ENCODE peak calls at places on chromosome 12, in seven cellular contexts. One of them, this sample, is unnamed.

GRCh38 chr12:124902916-124903315 is 11.5 kb downstream of the UBC start:
- DNase-seq in esophagus squamous epithelium: no peak
- DNase-seq in A549: no peak
- DNase-seq in right lobe of liver: no peak
- DNase-seq in ovary: no peak
- DNase-seq in stomach: no peak
- DNase-seq in transverse colon: no peak
- DNase-seq in this sample: no peak

GRCh38 chr12:107622005-107622404 is 63.6 kb upstream of the PWP1 start:
- DNase-seq in transverse colon: no peak
- DNase-seq in right lobe of liver: no peak
- DNase-seq in ovary: no peak
- DNase-seq in esophagus squamous epithelium: no peak
- DNase-seq in stomach: no peak
- DNase-seq in A549: no peak
- DNase-seq in this sample: no peak

GRCh38 chr12:89464974-89465592 is 59.5 kb downstream of the GALNT4 start:
- DNase-seq in A549: no peak
- DNase-seq in right lobe of liver: no peak
- DNase-seq in esophagus squamous epithelium: no peak
- DNase-seq in ovary: no peak
- DNase-seq in stomach: no peak
- DNase-seq in transverse colon: no peak
- DNase-seq in this sample: no peak

GRCh38 chr12:124938066-124938465 is 23.6 kb upstream of the UBC start:
- DNase-seq in esophagus squamous epithelium: no peak
- DNase-seq in transverse colon: no peak
- DNase-seq in A549: no peak
- DNase-seq in stomach: no peak
- DNase-seq in right lobe of liver: no peak
- DNase-seq in ovary: no peak
- DNase-seq in this sample: no peak

GRCh38 chr12:53645191-53645590 is 19.0 kb upstream of the ATF7 start:
- DNase-seq in esophagus squamous epithelium: no peak
- DNase-seq in ovary: no peak
- DNase-seq in A549: no peak
- DNase-seq in right lobe of liver: no peak
- DNase-seq in transverse colon: no peak
- DNase-seq in stomach: no peak
- DNase-seq in this sample: no peak

GRCh38 chr12:123078114-123078465 is 72.8 kb downstream of the PITPNM2 start:
- DNase-seq in esophagus squamous epithelium: no peak
- DNase-seq in ovary: no peak
- DNase-seq in stomach: no peak
- DNase-seq in right lobe of liver: no peak
- DNase-seq in transverse colon: no peak
- DNase-seq in A549: no peak
- DNase-seq in this sample: no peak

GRCh38 chr12:54598966-54599365 is 10.5 kb upstream of the PPP1R1A start:
- DNase-seq in esophagus squamous epithelium: no peak
- DNase-seq in stomach: no peak
- DNase-seq in transverse colon: no peak
- DNase-seq in ovary: no peak
- DNase-seq in A549: no peak
- DNase-seq in right lobe of liver: no peak
- DNase-seq in this sample: peak; percentile 29

GRCh38 chr12:19021646-19022045 is 107.9 kb upstream of the PLEKHA5 start:
- DNase-seq in A549: no peak
- DNase-seq in ovary: no peak
- DNase-seq in transverse colon: no peak
- DNase-seq in stomach: no peak
- DNase-seq in esophagus squamous epithelium: no peak
- DNase-seq in right lobe of liver: no peak
- DNase-seq in this sample: no peak

GRCh38 chr12:86683568-86683991 is 427.4 kb upstream of the MGAT4C start:
- DNase-seq in transverse colon: no peak
- DNase-seq in right lobe of liver: no peak
- DNase-seq in A549: no peak
- DNase-seq in ovary: no peak
- DNase-seq in esophagus squamous epithelium: no peak
- DNase-seq in stomach: no peak
- DNase-seq in this sample: no peak

GRCh38 chr12:67811437-67812361 is 163.2 kb downstream of the DYRK2 start:
- DNase-seq in right lobe of liver: no peak
- DNase-seq in stomach: no peak
- DNase-seq in ovary: no peak
- DNase-seq in transverse colon: no peak
- DNase-seq in A549: no peak
- DNase-seq in esophagus squamous epithelium: no peak
- DNase-seq in this sample: no peak

GRCh38 chr12:76183459-76184186 is 99.1 kb upstream of the NAP1L1 start:
- DNase-seq in transverse colon: no peak
- DNase-seq in A549: peak; percentile 64
- DNase-seq in esophagus squamous epithelium: no peak
- DNase-seq in stomach: no peak
- DNase-seq in right lobe of liver: no peak
- DNase-seq in ovary: no peak
- DNase-seq in this sample: no peak

GRCh38 chr12:115898670-115899069 is 378.8 kb downstream of the MED13L start:
- DNase-seq in right lobe of liver: no peak
- DNase-seq in esophagus squamous epithelium: no peak
- DNase-seq in stomach: no peak
- DNase-seq in ovary: no peak
- DNase-seq in transverse colon: no peak
- DNase-seq in A549: no peak
- DNase-seq in this sample: no peak

GRCh38 chr12:1949771-1950470 is 31.5 kb upstream of the CACNA2D4 start:
- DNase-seq in A549: no peak
- DNase-seq in stomach: no peak
- DNase-seq in right lobe of liver: no peak
- DNase-seq in ovary: no peak
- DNase-seq in transverse colon: no peak
- DNase-seq in esophagus squamous epithelium: no peak
- DNase-seq in this sample: no peak

GRCh38 chr12:19192709-19193108 is 63.2 kb downstream of the PLEKHA5 start:
- DNase-seq in esophagus squamous epithelium: no peak
- DNase-seq in ovary: no peak
- DNase-seq in A549: no peak
- DNase-seq in stomach: no peak
- DNase-seq in right lobe of liver: peak; percentile 48
- DNase-seq in transverse colon: no peak
- DNase-seq in this sample: no peak

GRCh38 chr12:43282106-43282505 is 269.9 kb downstream of the ADAMTS20 start:
- DNase-seq in esophagus squamous epithelium: no peak
- DNase-seq in ovary: no peak
- DNase-seq in stomach: no peak
- DNase-seq in transverse colon: no peak
- DNase-seq in A549: no peak
- DNase-seq in right lobe of liver: no peak
- DNase-seq in this sample: no peak

GRCh38 chr12:65765436-65765813 is 58.9 kb upstream of the HMGA2 start:
- DNase-seq in ovary: no peak
- DNase-seq in esophagus squamous epithelium: no peak
- DNase-seq in stomach: no peak
- DNase-seq in A549: no peak
- DNase-seq in right lobe of liver: no peak
- DNase-seq in transverse colon: no peak
- DNase-seq in this sample: no peak

GRCh38 chr12:59833408-59833807 is 237.6 kb downstream of the SLC16A7 start:
- DNase-seq in esophagus squamous epithelium: no peak
- DNase-seq in A549: no peak
- DNase-seq in ovary: no peak
- DNase-seq in transverse colon: no peak
- DNase-seq in right lobe of liver: no peak
- DNase-seq in stomach: no peak
- DNase-seq in this sample: no peak

GRCh38 chr12:124107299-124107698 is 134.3 kb downstream of the ZNF664 start:
- DNase-seq in right lobe of liver: no peak
- DNase-seq in A549: no peak
- DNase-seq in transverse colon: no peak
- DNase-seq in stomach: no peak
- DNase-seq in esophagus squamous epithelium: no peak
- DNase-seq in ovary: no peak
- DNase-seq in this sample: no peak

GRCh38 chr12:11650697-11651281 is 1.3 kb downstream of the ETV6 start:
- DNase-seq in A549: peak; percentile 7
- DNase-seq in transverse colon: peak; percentile 15
- DNase-seq in esophagus squamous epithelium: no peak
- DNase-seq in stomach: no peak
- DNase-seq in ovary: no peak
- DNase-seq in right lobe of liver: no peak
- DNase-seq in this sample: no peak

GRCh38 chr12:91538418-91538817 is 355.8 kb upstream of the DCN start:
- DNase-seq in A549: no peak
- DNase-seq in esophagus squamous epithelium: no peak
- DNase-seq in stomach: no peak
- DNase-seq in ovary: no peak
- DNase-seq in right lobe of liver: no peak
- DNase-seq in transverse colon: no peak
- DNase-seq in this sample: no peak

GRCh38 chr12:45242180-45242579 is 26.3 kb downstream of the ANO6 start:
- DNase-seq in ovary: no peak
- DNase-seq in esophagus squamous epithelium: no peak
- DNase-seq in stomach: no peak
- DNase-seq in right lobe of liver: no peak
- DNase-seq in A549: no peak
- DNase-seq in transverse colon: no peak
- DNase-seq in this sample: no peak

GRCh38 chr12:43329381-43329780 is 222.6 kb downstream of the ADAMTS20 start:
- DNase-seq in ovary: no peak
- DNase-seq in transverse colon: no peak
- DNase-seq in esophagus squamous epithelium: no peak
- DNase-seq in A549: no peak
- DNase-seq in right lobe of liver: no peak
- DNase-seq in stomach: no peak
- DNase-seq in this sample: no peak

DNA sequence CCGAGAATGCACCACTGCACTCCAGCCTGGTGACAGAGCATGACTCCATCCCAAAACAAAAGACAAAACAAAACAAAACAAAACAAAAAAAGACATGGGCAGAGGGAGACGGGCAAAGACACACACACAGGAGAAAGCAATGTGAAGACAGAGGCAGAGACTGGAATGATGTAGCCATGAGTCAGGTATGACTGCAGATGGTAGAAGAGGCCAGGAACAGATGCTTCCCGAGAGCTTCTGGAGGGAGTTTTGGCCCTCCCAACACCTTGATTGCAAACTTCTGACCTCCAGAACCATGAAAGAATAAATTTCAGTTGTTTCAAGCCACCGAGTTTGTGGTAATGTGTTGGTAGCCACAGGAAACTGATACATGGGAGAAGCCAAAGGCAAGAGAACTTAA is 27.1 kb downstream of the VWF start:
- DNase-seq in transverse colon: no peak
- DNase-seq in ovary: no peak
- DNase-seq in right lobe of liver: no peak
- DNase-seq in A549: no peak
- DNase-seq in esophagus squamous epithelium: no peak
- DNase-seq in stomach: no peak
- DNase-seq in this sample: no peak
- TF ChIP-seq POLR2A in transverse colon: no peak
- TF ChIP-seq POLR2A in ovary: no peak
- TF ChIP-seq POLR2A in right lobe of liver: no peak
- TF ChIP-seq POLR2A in A549: no peak
- TF ChIP-seq POLR2A in esophagus squamous epithelium: no peak
- TF ChIP-seq POLR2A in stomach: no peak
- TF ChIP-seq POLR2A in this sample: no peak

GRCh38 chr12:27705263-27705662 is 5.4 kb upstream of the MRPS35 start:
- DNase-seq in esophagus squamous epithelium: no peak
- DNase-seq in stomach: no peak
- DNase-seq in A549: no peak
- DNase-seq in ovary: no peak
- DNase-seq in right lobe of liver: no peak
- DNase-seq in transverse colon: no peak
- DNase-seq in this sample: no peak
- TF ChIP-seq CTCF in esophagus squamous epithelium: no peak
- TF ChIP-seq CTCF in stomach: no peak
- TF ChIP-seq CTCF in A549: no peak
- TF ChIP-seq CTCF in ovary: no peak
- TF ChIP-seq CTCF in right lobe of liver: no peak
- TF ChIP-seq CTCF in transverse colon: no peak
- TF ChIP-seq CTCF in this sample: no peak

DNA sequence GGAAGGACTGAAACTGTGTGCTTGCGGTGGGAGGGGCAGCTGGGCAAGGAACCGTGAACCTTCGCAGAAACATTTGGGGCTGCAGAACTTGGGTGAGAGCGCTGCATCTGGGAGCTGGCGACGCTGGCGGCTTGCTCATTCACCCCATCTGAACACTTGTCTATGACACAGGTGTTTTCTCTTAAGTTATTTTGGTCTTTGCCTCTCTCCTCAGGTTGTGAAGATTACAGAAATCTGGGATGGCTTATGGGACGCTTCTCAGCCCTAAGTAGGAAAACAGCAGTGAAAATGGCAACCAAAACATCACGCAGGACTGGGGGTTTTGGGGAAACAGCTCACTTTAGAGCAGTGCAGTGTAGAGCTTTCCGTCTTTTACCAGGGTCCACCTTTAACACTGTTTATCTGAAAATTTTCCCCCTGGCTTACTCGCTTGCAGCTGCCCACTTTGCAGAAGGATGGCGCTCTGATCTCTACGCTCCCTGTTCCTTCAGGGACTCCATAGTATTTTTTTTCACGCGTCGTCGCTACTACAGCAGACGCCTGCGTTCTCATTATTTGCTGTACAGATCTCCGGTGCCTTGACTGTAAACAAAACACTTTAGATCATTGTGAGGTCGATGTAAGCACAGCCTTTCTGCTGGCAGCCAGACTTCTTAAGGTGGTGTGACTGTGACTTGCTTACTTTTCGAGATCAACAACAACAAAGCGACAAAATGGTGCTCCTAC is 2.7 kb upstream of the CDKN1B start:
- DNase-seq in transverse colon: peak; percentile 77
- DNase-seq in ovary: no peak
- DNase-seq in right lobe of liver: no peak
- DNase-seq in esophagus squamous epithelium: no peak
- DNase-seq in A549: no peak
- DNase-seq in stomach: peak; percentile 54
- DNase-seq in this sample: peak; percentile 92
- TF ChIP-seq POLR2A in transverse colon: peak; percentile 81
- TF ChIP-seq POLR2A in ovary: peak; percentile 44
- TF ChIP-seq POLR2A in right lobe of liver: no peak
- TF ChIP-seq POLR2A in esophagus squamous epithelium: peak; percentile 57
- TF ChIP-seq POLR2A in A549: no peak
- TF ChIP-seq POLR2A in stomach: peak; percentile 66
- TF ChIP-seq POLR2A in this sample: peak; percentile 55

DNA sequence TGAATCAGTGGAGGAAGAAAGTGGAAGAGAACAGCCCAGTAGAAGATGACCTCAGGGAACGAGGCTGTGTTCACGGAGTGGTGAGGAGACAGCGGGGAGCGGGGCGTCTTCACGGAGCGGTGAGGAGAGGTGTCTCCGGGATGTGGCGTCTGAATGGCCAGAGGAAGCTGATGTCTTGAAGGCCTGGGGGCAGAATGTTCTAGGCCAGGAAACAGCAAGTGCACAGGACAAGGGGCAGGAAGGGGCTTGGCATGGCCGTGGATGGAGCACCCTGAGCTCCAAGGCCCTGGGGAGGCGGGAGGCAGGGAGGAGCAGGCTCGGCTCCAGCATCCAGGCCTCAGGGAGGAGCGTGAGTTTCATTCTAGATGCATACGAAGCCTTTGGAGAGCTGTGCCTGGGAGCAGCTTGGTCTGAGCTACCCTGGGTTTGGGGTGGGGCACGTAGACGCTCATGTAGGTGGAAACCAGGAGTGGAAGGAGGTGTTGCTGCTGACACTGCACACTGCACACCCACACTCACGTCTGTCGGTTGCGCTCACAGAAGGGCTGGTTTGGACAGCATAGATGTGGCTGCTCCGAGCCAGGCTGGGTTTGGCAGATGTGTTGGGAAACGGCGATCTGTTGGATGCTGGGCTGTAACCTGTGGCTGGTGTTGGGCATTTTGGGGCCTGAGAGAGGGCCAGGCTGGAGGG is 131.6 kb downstream of the ADGRD1 start:
- DNase-seq in esophagus squamous epithelium: no peak
- DNase-seq in transverse colon: no peak
- DNase-seq in right lobe of liver: peak; percentile 26
- DNase-seq in stomach: peak; percentile 21
- DNase-seq in ovary: peak; percentile 12
- DNase-seq in A549: no peak
- DNase-seq in this sample: no peak
- TF ChIP-seq CTCF in esophagus squamous epithelium: no peak
- TF ChIP-seq CTCF in transverse colon: no peak
- TF ChIP-seq CTCF in right lobe of liver: no peak
- TF ChIP-seq CTCF in stomach: no peak
- TF ChIP-seq CTCF in ovary: no peak
- TF ChIP-seq CTCF in A549: no peak
- TF ChIP-seq CTCF in this sample: no peak